ENCODE peak calls at places on chromosomes 6 and 20, in nine cellular contexts. L, E, U, G, W, F, R, Z and I are unnamed samples.

GRCh38 chr20:60057123-60057865 is 99.1 kb downstream of the CDH26 start:
- DNase-seq in L (peak), E (peak), U (no peak), G (peak), W (peak), F (peak), R (peak), Z (peak), I (no peak)

GRCh38 chr6:131954099-131954774 is 3.1 kb upstream of the CCN2 start:
- DNase-seq in L (no peak), E (no peak), U (no peak), G (no peak), W (no peak), F (peak), R (peak), Z (no peak), I (peak)

GRCh38 chr6:150072201-150072600 is 3.3 kb upstream of the ULBP3 start:
- DNase-seq in L (no peak), E (peak), U (peak), G (peak), W (peak), F (peak), R (no peak), Z (no peak), I (no peak)

GRCh38 chr6:159973951-159974350 is 5.1 kb downstream of the IGF2R start:
- DNase-seq in L (no peak), E (no peak), U (no peak), G (no peak), W (no peak), F (no peak), R (peak), Z (no peak), I (no peak)

GRCh38 chr20:62012631-62013030 is 53.0 kb downstream of the TAF4 start:
- DNase-seq in L (no peak), E (no peak), U (no peak), G (no peak), W (no peak), F (no peak), R (no peak), Z (no peak), I (no peak)

GRCh38 chr20:25238319-25239037 is 9.4 kb upstream of the PYGB start:
- DNase-seq in L (no peak), E (no peak), U (no peak), G (no peak), W (no peak), F (no peak), R (no peak), Z (no peak), I (peak)

GRCh38 chr6:139027620-139028182 is 844 bp upstream of the ABRACL start:
- DNase-seq in L (no peak), E (peak), U (no peak), G (no peak), W (no peak), F (peak), R (peak), Z (no peak), I (peak)

GRCh38 chr20:4571759-4572531 is 149.8 kb upstream of the PRND start:
- DNase-seq in L (no peak), E (no peak), U (no peak), G (no peak), W (no peak), F (no peak), R (no peak), Z (no peak), I (no peak)